ENCODE peak calls at places on chromosomes 12 and 14, in four cellular contexts. One of them, this sample, is unnamed.

GRCh38 chr12:76240281-76240680 is 107.9 kb downstream of the BBS10 start:
- DNase-seq in left ventricle myocardium inferior: no peak
- DNase-seq in dorsolateral prefrontal cortex: no peak
- DNase-seq in SIG-M5: no peak
- DNase-seq in this sample: no peak

GRCh38 chr12:65585648-65586420 is 238.4 kb upstream of the HMGA2 start:
- DNase-seq in left ventricle myocardium inferior: no peak
- DNase-seq in dorsolateral prefrontal cortex: no peak
- DNase-seq in SIG-M5: no peak
- DNase-seq in this sample: no peak

GRCh38 chr12:1131811-1132224 is 140.8 kb downstream of the ERC1 start:
- DNase-seq in left ventricle myocardium inferior: no peak
- DNase-seq in dorsolateral prefrontal cortex: no peak
- DNase-seq in SIG-M5: no peak
- DNase-seq in this sample: no peak

GRCh38 chr12:5088586-5089264 is 45.0 kb downstream of the KCNA5 start:
- DNase-seq in left ventricle myocardium inferior: no peak
- DNase-seq in dorsolateral prefrontal cortex: no peak
- DNase-seq in SIG-M5: no peak
- DNase-seq in this sample: peak; percentile 32

GRCh38 chr12:131347732-131348131 is 363.2 kb upstream of the SFSWAP start:
- DNase-seq in left ventricle myocardium inferior: no peak
- DNase-seq in dorsolateral prefrontal cortex: no peak
- DNase-seq in SIG-M5: no peak
- DNase-seq in this sample: no peak

GRCh38 chr12:100267603-100268281 is 765 bp downstream of the SCYL2 start:
- DNase-seq in left ventricle myocardium inferior: no peak
- DNase-seq in dorsolateral prefrontal cortex: no peak
- DNase-seq in SIG-M5: no peak
- DNase-seq in this sample: no peak

GRCh38 chr14:100406505-100407131 is 83.5 kb downstream of the SLC25A47 start:
- DNase-seq in left ventricle myocardium inferior: no peak
- DNase-seq in dorsolateral prefrontal cortex: no peak
- DNase-seq in SIG-M5: no peak
- DNase-seq in this sample: peak; percentile 53

GRCh38 chr14:76236172-76237130 is 84.7 kb downstream of the GPATCH2L start:
- DNase-seq in left ventricle myocardium inferior: no peak
- DNase-seq in dorsolateral prefrontal cortex: no peak
- DNase-seq in SIG-M5: no peak
- DNase-seq in this sample: no peak

GRCh38 chr14:65704850-65705249 is 292.3 kb downstream of the FUT8 start:
- DNase-seq in left ventricle myocardium inferior: no peak
- DNase-seq in dorsolateral prefrontal cortex: no peak
- DNase-seq in SIG-M5: no peak
- DNase-seq in this sample: no peak

GRCh38 chr14:59919582-59920377 is at the start of gene LRRC9:
- DNase-seq in left ventricle myocardium inferior: peak; percentile 12
- DNase-seq in dorsolateral prefrontal cortex: no peak
- DNase-seq in SIG-M5: no peak
- DNase-seq in this sample: no peak